ENCODE peak calls at places on chromosomes 13 and 19, in five cellular contexts. W is lower lobe of right lung, K is GM12878, M is pancreas, N is RWPE2. T is an unnamed sample. For H3K36me3, the result is how much of the 10 kb centered on the place peaks cover.

GRCh38 chr13:32209670-32210069 is 105.5 kb downstream of the ZAR1L start:
- DNase-seq in M (no peak), W (no peak), K (no peak), N (no peak), T (no peak)

GRCh38 chr13:113061271-113061625 is 44.3 kb upstream of the F7 start:
- DNase-seq in M (peak), K (no peak), N (no peak), W (peak), T (no peak)

GRCh38 chr19:1102407-1103106 is 1.2 kb upstream of the GPX4 start:
- DNase-seq in N (peak), M (no peak), K (peak), W (no peak), T (peak)

GRCh38 chr13:40315416-40316064 is 350.9 kb downstream of the FOXO1 start:
- DNase-seq in N (no peak), W (no peak), K (no peak), M (no peak), T (no peak)

GRCh38 chr13:110394371-110394841 is 87.3 kb downstream of the COL4A2 start:
- DNase-seq in M (no peak), K (no peak), N (no peak), W (no peak), T (no peak)

GRCh38 chr13:39766464-39767167 is 111.2 kb downstream of the COG6 start:
- DNase-seq in K (no peak), M (no peak), W (no peak), N (no peak), T (no peak)

GRCh38 chr13:32824061-32824460 is 192.2 kb upstream of the KL start:
- DNase-seq in W (no peak), N (no peak), M (no peak), K (no peak), T (no peak)

GRCh38 chr13:102913924-102914628 is 68.2 kb downstream of the ERCC5 start:
- DNase-seq in M (no peak), K (no peak), W (no peak), N (no peak), T (no peak)

GRCh38 chr19:19134687-19135158 is 3.6 kb downstream of the TMEM161A start:
- DNase-seq in M (no peak), N (no peak), W (peak), K (no peak), T (peak)

GRCh38 chr13:80547885-80548284 is 207.0 kb upstream of the SPRY2 start:
- DNase-seq in K (no peak), W (no peak), N (no peak), M (no peak), T (no peak)

GRCh38 chr13:77981191-77981925 is 62.7 kb upstream of the EDNRB start:
- DNase-seq in W (no peak), N (no peak), M (no peak), K (no peak), T (no peak)

GRCh38 chr13:44972956-44973581 is 16.2 kb downstream of the NUFIP1 start:
- DNase-seq in W (no peak), M (no peak), N (no peak), K (no peak), T (no peak)

GRCh38 chr13:25171517-25172302 is at the start of gene AMER2:
- DNase-seq in N (no peak), M (peak), K (no peak), W (no peak), T (peak)

GRCh38 chr19:35044317-35045117 is 3.0 kb downstream of the HPN start:
- DNase-seq in N (no peak), W (no peak), M (peak), K (no peak), T (no peak)

GRCh38 chr13:23348270-23349126 is 85.0 kb downstream of the SACS start:
- DNase-seq in W (no peak), M (no peak), N (no peak), K (no peak), T (no peak)

GRCh38 chr13:30907167-30907761 is 1.2 kb downstream of the MEDAG start:
- DNase-seq in K (no peak), W (peak), M (no peak), N (no peak), T (no peak)

GRCh38 chr13:39599842-39600241 is 3.2 kb downstream of the LHFPL6 start:
- DNase-seq in K (no peak), W (no peak), M (no peak), N (no peak), T (no peak)

GRCh38 chr19:29662278-29662603 is 3.0 kb upstream of the PLEKHF1 start:
- DNase-seq in M (no peak), K (no peak), W (no peak), N (no peak), T (no peak)

GRCh38 chr13:109789262-109789661 is 2.9 kb upstream of the IRS2 start:
- DNase-seq in K (no peak), W (no peak), M (no peak), N (no peak), T (no peak)

GRCh38 chr13:32045963-32046785 is 14.6 kb downstream of the FRY start:
- DNase-seq in M (no peak), N (no peak), K (no peak), W (no peak), T (no peak)

GRCh38 chr13:44713793-44714469 is 137.8 kb upstream of the TSC22D1 start:
- DNase-seq in W (no peak), N (peak), K (no peak), M (no peak), T (no peak)

GRCh38 chr19:33508431-33508830 is 13.2 kb downstream of the PEPD start:
- DNase-seq in M (no peak), K (no peak), N (no peak), W (no peak), T (no peak)

GRCh38 chr19:1173160-1173844 is 766 bp downstream of the SBNO2 start:
- DNase-seq in N (peak), K (no peak), M (peak), W (no peak), T (no peak)

GRCh38 chr13:111262715-111263114 is 57.7 kb upstream of the TEX29 start:
- DNase-seq in K (no peak), N (no peak), M (no peak), W (no peak), T (no peak)

GRCh38 chr13:35764359-35765015 is 288.0 kb upstream of the MAB21L1 start:
- DNase-seq in K (no peak), N (no peak), M (no peak), W (no peak), T (no peak)

GRCh38 chr13:95752677-95753076 is 75.7 kb downstream of the DNAJC3 start:
- DNase-seq in K (no peak), N (no peak), W (no peak), M (no peak), T (no peak)

GRCh38 chr13:109058071-109058470 is 428.7 kb downstream of the MYO16 start:
- DNase-seq in M (no peak), N (no peak), W (no peak), K (no peak), T (no peak)

GRCh38 chr13:24008679-24009078 is 111.4 kb upstream of the C1QTNF9B start:
- DNase-seq in N (no peak), K (no peak), M (no peak), W (no peak), T (no peak)

GRCh38 chr13:47004022-47004421 is 107.2 kb upstream of the HTR2A start:
- DNase-seq in N (no peak), K (no peak), M (no peak), W (no peak), T (no peak)

GRCh38 chr13:112355274-112355843 is 20.8 kb upstream of the SPACA7 start:
- DNase-seq in M (no peak), N (no peak), K (no peak), W (no peak), T (no peak)

GRCh38 chr19:27754700-27755099 is 1458.3 kb downstream of the UQCRFS1 start:
- DNase-seq in W (no peak), M (no peak), N (no peak), K (no peak), T (no peak)

GRCh38 chr13:51000576-51001260 is 91.1 kb downstream of the RNASEH2B start:
- DNase-seq in N (no peak), M (no peak), K (no peak), W (no peak), T (no peak)

GRCh38 chr13:32731576-32731975 is 145.3 kb downstream of the PDS5B start:
- DNase-seq in M (no peak), N (no peak), W (no peak), K (no peak), T (no peak)

DNA sequence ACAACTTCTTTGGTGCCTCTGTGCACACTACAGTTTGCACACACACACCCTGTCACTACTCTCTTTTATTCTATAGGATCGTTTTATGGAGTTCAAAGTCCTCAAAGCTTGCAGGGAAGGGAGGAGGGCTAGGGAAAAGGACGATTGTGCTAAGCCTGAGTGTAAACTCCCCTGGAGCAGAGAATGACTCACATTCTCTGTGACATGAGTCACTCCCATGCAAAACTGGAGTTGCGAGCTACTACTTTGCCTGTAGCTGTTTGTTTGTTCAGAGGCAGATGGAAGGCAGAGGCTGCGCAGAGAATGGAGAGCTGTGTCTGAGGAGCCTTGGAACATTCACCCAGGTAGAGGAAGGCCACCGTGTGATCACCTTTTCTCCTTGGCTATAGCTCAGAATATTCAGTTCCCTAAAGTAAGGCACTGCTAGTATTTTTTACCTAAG is 80.5 kb upstream of the MBNL2 start:
- DNase-seq in N (no peak), K (peak), W (no peak), M (no peak), T (no peak)
- H3K4me3 ChIP-seq in N (no peak), K (no peak), W (peak), M (no peak), T (no peak)

GRCh38 chr19:46824887-46825730 is 25.5 kb downstream of the AP2S1 start:
- DNase-seq in W (peak), K (no peak), M (no peak), N (no peak), T (peak)
- TF ChIP-seq CTCF in W (no peak), K (peak), M (no peak), N (no peak), T (peak)

DNA sequence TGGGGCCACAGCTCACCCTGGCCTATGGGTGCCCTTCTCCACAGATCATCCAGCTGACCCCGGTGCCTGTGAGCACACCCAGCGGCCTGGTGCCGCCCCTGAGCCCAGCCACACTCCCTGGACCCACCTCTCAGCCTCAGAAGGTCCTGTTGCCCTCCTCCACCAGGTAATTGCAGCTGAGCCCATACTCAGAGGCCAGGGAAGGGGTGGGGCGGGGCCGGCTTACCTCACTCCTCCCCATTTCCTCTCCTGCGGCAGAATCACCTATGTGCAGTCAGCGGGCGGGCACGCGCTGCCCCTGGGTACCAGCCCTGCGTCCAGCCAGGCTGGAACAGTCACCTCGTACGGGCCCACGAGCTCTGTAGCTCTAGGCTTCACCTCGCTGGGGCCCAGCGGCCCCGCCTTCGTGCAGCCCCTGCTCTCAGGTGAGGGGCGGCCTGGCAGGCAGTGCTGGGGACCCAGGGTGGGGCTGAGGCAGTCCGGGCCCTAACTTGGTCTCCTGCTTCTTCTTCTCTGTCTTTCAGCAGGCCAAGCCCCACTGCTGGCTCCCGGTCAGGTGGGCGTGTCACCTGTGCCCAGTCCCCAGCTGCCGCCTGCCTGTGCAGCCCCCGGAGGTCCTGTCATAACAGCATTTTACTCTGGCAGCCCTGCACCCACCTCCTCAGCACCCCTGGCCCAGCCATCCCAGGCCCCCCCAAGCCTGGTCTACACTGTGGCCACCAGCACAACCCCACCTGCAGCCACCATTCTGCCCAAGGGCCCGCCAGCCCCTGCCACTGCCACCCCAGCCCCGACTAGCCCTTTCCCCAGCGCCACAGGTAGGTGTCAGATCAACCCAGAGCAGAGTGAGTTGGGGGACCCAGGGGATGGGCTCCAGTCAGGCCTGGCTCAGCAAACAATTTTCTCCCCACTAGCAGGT is 9.6 kb upstream of the PRR19 start:
- DNase-seq in N (no peak), W (no peak), K (no peak), M (no peak), T (no peak)
- H3K36me3 ChIP-seq in N (half or more), W (half or more), K (under half), M (under half), T (half or more)

GRCh38 chr19:47561440-47562045 is 11.4 kb downstream of the ZNF541 start:
- DNase-seq in K (no peak), W (no peak), N (no peak), M (no peak), T (no peak)
- H3K4me3 ChIP-seq in K (no peak), W (no peak), N (no peak), M (no peak), T (no peak)

GRCh38 chr13:20090349-20090748 is 70.5 kb downstream of the GJA3 start:
- DNase-seq in M (no peak), K (no peak), W (no peak), N (no peak), T (no peak)
- TF ChIP-seq CTCF in M (no peak), K (no peak), W (no peak), N (peak), T (no peak)

GRCh38 chr19:13958043-13958442 is 5.7 kb downstream of the DCAF15 start:
- DNase-seq in N (no peak), W (no peak), K (no peak), M (no peak), T (no peak)

GRCh38 chr19:13956365-13956744 is 4.0 kb downstream of the DCAF15 start:
- DNase-seq in W (no peak), M (no peak), K (no peak), N (no peak), T (no peak)

GRCh38 chr19:13954185-13954584 is 1.9 kb downstream of the DCAF15 start:
- DNase-seq in K (no peak), N (no peak), W (no peak), M (no peak), T (no peak)

GRCh38 chr19:13957107-13957506 is 4.8 kb downstream of the DCAF15 start:
- DNase-seq in K (no peak), N (no peak), M (no peak), W (no peak), T (no peak)

GRCh38 chr19:13955662-13956364 is 3.5 kb downstream of the DCAF15 start:
- DNase-seq in W (no peak), N (no peak), K (no peak), M (no peak), T (no peak)
- H3K36me3 ChIP-seq in W (half or more), N (half or more), K (under half), M (under half), T (under half)

DNA sequence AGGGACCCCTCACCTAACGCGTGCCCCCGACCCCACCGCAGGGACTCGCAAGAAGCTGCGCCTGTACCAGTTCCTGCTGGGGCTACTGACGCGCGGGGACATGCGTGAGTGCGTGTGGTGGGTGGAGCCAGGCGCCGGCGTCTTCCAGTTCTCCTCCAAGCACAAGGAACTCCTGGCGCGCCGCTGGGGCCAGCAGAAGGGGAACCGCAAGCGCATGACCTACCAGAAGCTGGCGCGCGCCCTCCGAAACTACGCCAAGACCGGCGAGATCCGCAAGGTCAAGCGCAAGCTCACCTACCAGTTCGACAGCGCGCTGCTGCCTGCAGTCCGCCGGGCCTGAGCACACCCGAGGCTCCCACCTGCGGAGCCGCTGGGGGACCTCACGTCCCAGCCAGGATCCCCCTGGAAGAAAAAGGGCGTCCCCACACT is 4.7 kb upstream of the MYBPC2 start:
- DNase-seq in K (no peak), M (peak), W (peak), N (no peak), T (peak)
- H3K4me3 ChIP-seq in K (no peak), M (no peak), W (peak), N (peak), T (no peak)

DNA sequence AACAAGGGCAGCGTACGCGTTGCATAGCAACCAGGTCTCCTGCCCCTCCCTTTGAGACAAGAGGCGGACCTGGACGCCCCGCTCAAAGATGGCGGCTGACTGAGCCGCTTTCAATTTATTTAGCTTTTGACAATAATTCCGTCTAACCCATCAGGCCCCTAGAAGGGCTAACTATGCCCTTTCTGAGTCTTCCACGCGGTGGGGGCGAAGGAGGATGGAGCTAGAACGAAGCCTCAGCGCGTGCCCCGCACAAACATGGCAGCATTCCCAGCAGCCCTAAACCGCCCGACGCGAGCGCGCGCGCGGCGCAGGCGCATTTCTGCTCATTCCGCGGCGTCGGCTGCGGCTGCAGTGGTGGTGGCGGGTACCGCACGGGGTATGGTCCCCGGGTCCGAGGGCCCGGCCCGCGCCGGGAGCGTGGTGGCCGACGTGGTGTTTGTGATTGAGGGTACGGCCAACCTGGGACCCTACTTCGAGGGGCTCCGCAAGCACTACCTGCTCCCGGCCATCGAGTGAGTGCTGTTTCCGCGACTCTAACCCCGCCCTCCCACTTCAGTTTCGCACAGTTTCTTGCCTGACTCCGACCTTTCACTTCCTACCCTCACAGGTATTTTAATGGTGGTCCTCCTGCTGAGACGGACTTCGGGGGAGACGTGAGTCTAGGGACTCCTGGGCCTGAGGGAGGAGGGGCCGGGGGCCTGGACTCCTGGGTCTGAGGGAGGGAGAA is at the start of gene MED25:
- DNase-seq in K (peak), W (peak), N (no peak), M (peak), T (peak)
- TF ChIP-seq CTCF in K (peak), W (peak), N (no peak), M (peak), T (no peak)

GRCh38 chr13:98866882-98867281 is 111.0 kb downstream of the DOCK9 start:
- DNase-seq in M (no peak), N (no peak), W (no peak), K (no peak), T (no peak)

GRCh38 chr13:98873377-98874028 is 104.4 kb downstream of the DOCK9 start:
- DNase-seq in W (no peak), K (no peak), M (no peak), N (no peak), T (no peak)

GRCh38 chr13:98871727-98872126 is 106.1 kb downstream of the DOCK9 start:
- DNase-seq in M (no peak), W (no peak), N (no peak), K (no peak), T (no peak)

GRCh38 chr13:98869408-98870090 is 108.3 kb downstream of the DOCK9 start:
- DNase-seq in W (no peak), M (no peak), N (no peak), K (no peak), T (no peak)

GRCh38 chr13:98868932-98869331 is 108.9 kb downstream of the DOCK9 start:
- DNase-seq in N (no peak), M (no peak), K (no peak), W (no peak), T (no peak)
- H3K36me3 ChIP-seq in N (under half), M (under half), K (under half), W (half or more), T (under half)

DNA sequence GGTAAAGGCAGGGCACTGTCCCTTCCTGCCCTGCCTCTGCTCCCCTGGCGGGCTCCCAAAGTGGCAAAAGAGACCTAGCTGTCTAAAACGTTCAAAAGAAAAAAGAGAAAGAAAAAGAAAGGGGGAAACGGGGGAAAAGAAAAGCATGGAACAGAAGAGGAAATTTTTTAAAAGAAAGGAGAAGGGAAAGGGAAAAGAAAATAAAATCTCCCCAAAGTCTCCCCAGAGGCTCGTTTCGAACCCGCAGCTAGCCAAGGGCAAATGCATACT is 37.0 kb upstream of the FLT1 start:
- DNase-seq in N (no peak), W (no peak), K (no peak), M (no peak), T (no peak)
- H3K4me3 ChIP-seq in N (no peak), W (peak), K (peak), M (no peak), T (peak)